ENCODE peak calls at places on chromosomes 6 and 20, in ten cellular contexts. W is cardiac muscle cell; Y is cardiac fibroblast; R is CD8-positive, alpha-beta T cell; A is glutamatergic neuron; J is GM13977; H is psoas muscle; I is neural crest cell; Q is mammary epithelial cell; K is GM06990. M is an unnamed sample.

GRCh38 chr6:107674995-107675738 is 148.9 kb downstream of the SCML4 start:
- DNase-seq in R (peak), K (peak), I (peak), Y (peak), Q (peak), A (peak), W (peak), H (peak), J (peak), M (peak)

GRCh38 chr6:139784222-139784769 is 409.8 kb upstream of the CITED2 start:
- DNase-seq in W (no peak), J (no peak), I (no peak), K (no peak), Q (no peak), Y (peak), A (no peak), R (no peak), H (no peak), M (no peak)

GRCh38 chr6:143741480-143741879 is 63.7 kb downstream of the PHACTR2 start:
- DNase-seq in Q (no peak), H (no peak), I (no peak), Y (no peak), K (no peak), A (no peak), W (no peak), R (no peak), J (no peak), M (no peak)

GRCh38 chr6:41497994-41498393 is 48.2 kb upstream of the FOXP4 start:
- DNase-seq in A (no peak), K (no peak), I (no peak), J (no peak), Y (peak), R (no peak), Q (peak), W (no peak), H (no peak), M (no peak)

GRCh38 chr6:63467247-63467954 is 104.9 kb upstream of the LOC128125822 start:
- DNase-seq in W (no peak), Y (no peak), R (no peak), A (no peak), J (no peak), H (no peak), Q (no peak), I (no peak), K (no peak), M (no peak)

GRCh38 chr6:26187981-26188635 is 100.9 kb downstream of the HFE start:
- DNase-seq in H (peak), A (no peak), J (no peak), R (peak), K (no peak), Q (no peak), I (no peak), W (peak), Y (peak), M (no peak)

GRCh38 chr6:108796875-108797274 is 51.3 kb upstream of the ARMC2 start:
- DNase-seq in I (no peak), H (no peak), A (no peak), J (no peak), Q (no peak), K (no peak), R (no peak), Y (no peak), W (no peak), M (no peak)

GRCh38 chr6:54892831-54893230 is 46.3 kb downstream of the FAM83B start:
- DNase-seq in H (no peak), I (no peak), J (no peak), R (no peak), Q (peak), W (no peak), Y (peak), K (no peak), A (no peak), M (no peak)

GRCh38 chr6:137909533-137909932 is 42.5 kb downstream of the TNFAIP3 start:
- DNase-seq in A (no peak), I (no peak), H (no peak), J (no peak), Q (no peak), R (no peak), W (no peak), Y (no peak), K (no peak), M (no peak)

GRCh38 chr20:14997791-14998190 is 660.4 kb upstream of the FLRT3 start:
- DNase-seq in H (no peak), I (no peak), Y (peak), K (no peak), J (no peak), Q (peak), R (no peak), A (no peak), W (no peak), M (no peak)

GRCh38 chr6:163355471-163355991 is 59.0 kb upstream of the QKI start:
- DNase-seq in A (no peak), Q (peak), W (no peak), K (no peak), J (no peak), H (peak), I (no peak), R (no peak), Y (peak), M (no peak)

GRCh38 chr6:120108061-120108795 is 758.7 kb upstream of the MAN1A1 start:
- DNase-seq in W (no peak), A (no peak), Y (no peak), J (no peak), K (no peak), R (no peak), H (no peak), Q (no peak), I (no peak), M (no peak)

GRCh38 chr6:158358450-158359077 is 46.3 kb downstream of the TULP4 start:
- DNase-seq in H (no peak), Y (no peak), W (no peak), A (no peak), J (no peak), I (no peak), Q (no peak), R (no peak), K (no peak), M (no peak)

GRCh38 chr20:51345601-51346101 is 196.9 kb downstream of the NFATC2 start:
- DNase-seq in Q (peak), W (no peak), A (no peak), Y (peak), I (no peak), J (no peak), H (no peak), R (no peak), K (no peak), M (no peak)

GRCh38 chr6:14881399-14881798 is 364.5 kb upstream of the JARID2 start:
- DNase-seq in W (no peak), R (no peak), J (no peak), K (no peak), I (no peak), H (no peak), Y (peak), A (no peak), Q (peak), M (no peak)

GRCh38 chr6:82818727-82819126 is 246.9 kb downstream of the UBE3D start:
- DNase-seq in R (no peak), J (no peak), I (no peak), A (no peak), H (no peak), W (no peak), Q (peak), Y (peak), K (no peak), M (no peak)

GRCh38 chr20:9374480-9374879 is 139.9 kb upstream of the LAMP5 start:
- DNase-seq in W (no peak), Y (no peak), J (no peak), A (no peak), K (no peak), I (no peak), R (no peak), Q (no peak), H (no peak), M (no peak)

GRCh38 chr6:126180585-126180984 is 159.3 kb upstream of the CENPW start:
- DNase-seq in A (no peak), Q (peak), Y (peak), J (peak), H (no peak), W (no peak), K (no peak), I (no peak), R (no peak), M (no peak)

GRCh38 chr6:89505847-89506246 is 72.9 kb downstream of the ANKRD6 start:
- DNase-seq in Y (no peak), Q (no peak), A (no peak), R (no peak), W (no peak), K (no peak), J (no peak), I (no peak), H (no peak), M (no peak)

GRCh38 chr20:18416478-18416877 is 50.4 kb downstream of the DZANK1 start:
- DNase-seq in A (no peak), R (no peak), J (no peak), W (no peak), Q (no peak), K (no peak), Y (no peak), H (no peak), I (no peak), M (no peak)

GRCh38 chr20:18287546-18287914 is 797 bp upstream of the ZNF133 start:
- DNase-seq in K (no peak), Q (no peak), J (no peak), Y (no peak), R (no peak), A (peak), W (no peak), H (peak), I (no peak), M (no peak)

GRCh38 chr20:2163757-2164156 is 62.1 kb downstream of the STK35 start:
- DNase-seq in H (no peak), R (no peak), J (no peak), Y (no peak), A (peak), W (no peak), K (no peak), Q (no peak), I (no peak), M (no peak)

GRCh38 chr20:4151991-4152695 is 136.8 kb upstream of the RNF24 start:
- DNase-seq in H (no peak), K (no peak), Y (no peak), Q (no peak), A (no peak), I (no peak), W (no peak), J (no peak), R (no peak), M (no peak)

GRCh38 chr6:27867051-27867940 is 44.9 kb downstream of the OR2B2 start:
- DNase-seq in J (peak), Y (peak), K (peak), H (peak), Q (peak), A (peak), R (peak), W (peak), I (peak), M (peak)

GRCh38 chr6:107625264-107625663 is 135.3 kb downstream of the SOBP start:
- DNase-seq in K (no peak), I (no peak), A (no peak), Y (no peak), Q (no peak), H (no peak), J (no peak), R (no peak), W (no peak), M (no peak)

GRCh38 chr20:6566821-6567220 is 200.7 kb upstream of the BMP2 start:
- DNase-seq in R (no peak), Y (peak), J (no peak), H (no peak), K (no peak), I (no peak), Q (peak), A (no peak), W (no peak), M (no peak)

GRCh38 chr6:132648356-132648755 is 10.6 kb downstream of the TAAR1 start:
- DNase-seq in K (peak), I (no peak), W (no peak), A (no peak), Y (peak), H (no peak), Q (peak), J (peak), R (no peak), M (peak)

GRCh38 chr20:4951299-4951698 is 50.0 kb downstream of the SLC23A2 start:
- DNase-seq in K (no peak), A (no peak), W (no peak), Y (peak), H (no peak), J (no peak), R (no peak), I (no peak), Q (peak), M (no peak)

GRCh38 chr20:41245086-41245707 is 72.3 kb downstream of the ZHX3 start:
- DNase-seq in Q (no peak), R (no peak), W (peak), K (peak), Y (peak), A (no peak), J (no peak), I (no peak), H (no peak), M (no peak)

GRCh38 chr6:45574885-45575284 is 197.2 kb upstream of the SUPT3H start:
- DNase-seq in Q (peak), I (no peak), W (no peak), Y (peak), K (no peak), H (no peak), J (no peak), R (no peak), A (no peak), M (no peak)

GRCh38 chr20:59010321-59010994 is 3.4 kb upstream of the CTSZ start:
- DNase-seq in A (no peak), K (no peak), W (no peak), J (no peak), Y (no peak), H (peak), R (no peak), I (no peak), Q (peak), M (no peak)

GRCh38 chr6:36655073-36655847 is 23.3 kb upstream of the CDKN1A start:
- DNase-seq in K (no peak), A (no peak), R (no peak), Y (no peak), Q (no peak), W (no peak), J (no peak), H (no peak), I (no peak), M (no peak)

GRCh38 chr6:149289192-149289741 is 28.2 kb upstream of the TAB2 start:
- DNase-seq in H (no peak), K (no peak), A (no peak), W (no peak), R (no peak), Q (no peak), I (no peak), J (no peak), Y (no peak), M (no peak)

GRCh38 chr6:26432622-26433021 is 7.7 kb upstream of the BTN3A3 start:
- DNase-seq in A (no peak), J (no peak), Y (peak), H (no peak), R (no peak), K (no peak), Q (no peak), W (no peak), I (no peak), M (no peak)

GRCh38 chr6:94065707-94066337 is 646.5 kb upstream of the EPHA7 start:
- DNase-seq in K (no peak), Y (no peak), J (no peak), W (no peak), I (no peak), Q (no peak), R (no peak), H (no peak), A (no peak), M (no peak)

GRCh38 chr20:45039470-45039811 is 61.5 kb downstream of the KCNS1 start:
- DNase-seq in K (no peak), A (no peak), I (no peak), W (no peak), Y (peak), J (no peak), H (no peak), Q (no peak), R (no peak), M (no peak)

GRCh38 chr20:9981834-9982233 is 53.0 kb upstream of the ANKEF1 start:
- DNase-seq in H (no peak), K (no peak), W (no peak), Y (no peak), A (no peak), I (no peak), R (no peak), J (no peak), Q (no peak), M (no peak)

GRCh38 chr6:35048631-35049083 is 92.5 kb downstream of the TCP11 start:
- DNase-seq in J (no peak), Y (peak), I (no peak), R (peak), W (peak), A (peak), Q (no peak), H (peak), K (peak), M (peak)
- TF ChIP-seq CTCF in J (peak), Y (peak), I (peak), R (peak), W (peak), A (no peak), Q (no peak), H (no peak), K (peak), M (peak)

GRCh38 chr6:78831492-78831891 is 35.9 kb upstream of the IRAK1BP1 start:
- DNase-seq in H (no peak), R (no peak), Y (peak), A (no peak), W (peak), K (no peak), J (no peak), Q (no peak), I (no peak), M (no peak)

GRCh38 chr6:78830810-78831209 is 36.5 kb upstream of the IRAK1BP1 start:
- DNase-seq in W (no peak), Y (no peak), K (no peak), A (no peak), H (no peak), R (no peak), J (no peak), I (no peak), Q (no peak), M (no peak)

GRCh38 chr6:78832091-78832808 is 35.1 kb upstream of the IRAK1BP1 start:
- DNase-seq in R (no peak), Q (peak), A (no peak), K (no peak), W (no peak), J (no peak), I (no peak), Y (no peak), H (no peak), M (no peak)

GRCh38 chr6:78836610-78837009 is 30.7 kb upstream of the IRAK1BP1 start:
- DNase-seq in I (no peak), K (no peak), R (no peak), W (no peak), A (no peak), Q (no peak), H (no peak), Y (no peak), J (no peak), M (no peak)

GRCh38 chr6:78835817-78836216 is 31.5 kb upstream of the IRAK1BP1 start:
- DNase-seq in J (no peak), H (no peak), R (no peak), Q (peak), K (no peak), Y (peak), A (no peak), I (no peak), W (no peak), M (no peak)
- TF ChIP-seq CTCF in J (no peak), H (no peak), R (no peak), Q (peak), K (peak), Y (peak), A (no peak), I (peak), W (peak), M (no peak)

DNA sequence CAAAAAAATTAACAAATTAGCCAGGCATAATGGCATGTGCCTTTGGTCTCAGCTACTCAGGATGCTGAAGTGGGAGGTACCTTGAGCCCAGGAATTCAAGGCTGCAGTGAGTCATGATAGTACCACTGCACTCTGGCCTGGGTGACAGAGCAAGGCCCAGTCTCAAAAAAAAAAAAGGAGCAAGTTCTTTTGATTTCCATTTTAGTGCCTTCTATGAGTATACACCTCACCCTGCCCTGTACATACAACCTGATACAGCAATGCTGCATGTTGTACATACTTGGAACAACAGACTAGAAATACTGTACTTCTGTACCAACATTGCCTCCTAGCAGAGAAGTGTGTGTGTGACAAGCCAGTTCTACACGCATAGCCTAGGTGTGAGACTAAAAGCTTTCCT is 97.3 kb upstream of the CARMIL1 start:
- DNase-seq in Q (peak), H (no peak), K (no peak), J (no peak), W (no peak), I (no peak), A (no peak), R (no peak), Y (peak), M (no peak)
- TF ChIP-seq CTCF in Q (no peak), H (no peak), K (no peak), J (no peak), W (no peak), I (no peak), A (no peak), R (no peak), Y (no peak), M (no peak)

GRCh38 chr20:7926767-7927166 is 13.5 kb downstream of the HAO1 start:
- DNase-seq in W (peak), A (no peak), H (no peak), K (no peak), J (no peak), Q (no peak), I (no peak), Y (peak), R (no peak), M (no peak)
- TF ChIP-seq CTCF in W (peak), A (no peak), H (peak), K (peak), J (peak), Q (peak), I (peak), Y (peak), R (no peak), M (no peak)

DNA sequence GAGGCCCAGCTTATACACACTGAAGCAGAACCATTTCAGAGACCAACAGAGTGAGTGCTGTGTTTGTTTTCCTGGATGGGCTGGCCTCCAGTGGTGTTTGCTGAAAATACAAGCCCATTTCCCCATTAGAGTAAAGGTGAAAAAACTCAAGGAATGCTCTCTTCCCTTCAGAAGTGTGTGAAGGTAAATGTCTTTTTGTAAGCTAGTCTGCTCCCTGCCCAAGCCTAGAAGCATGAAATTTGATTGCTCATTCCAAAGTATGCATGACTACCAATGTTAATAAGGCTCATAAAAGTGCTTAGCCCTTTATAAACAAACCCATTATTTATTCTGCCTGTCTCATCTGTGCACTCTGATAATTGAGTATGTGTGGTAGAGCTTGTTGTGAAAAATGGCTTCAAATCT is 59.1 kb downstream of the ADGRF1 start:
- DNase-seq in A (no peak), I (no peak), H (no peak), Q (peak), W (no peak), Y (peak), J (no peak), K (no peak), R (no peak), M (no peak)
- TF ChIP-seq CTCF in A (no peak), I (no peak), H (no peak), Q (peak), W (no peak), Y (no peak), J (no peak), K (no peak), R (no peak), M (no peak)

DNA sequence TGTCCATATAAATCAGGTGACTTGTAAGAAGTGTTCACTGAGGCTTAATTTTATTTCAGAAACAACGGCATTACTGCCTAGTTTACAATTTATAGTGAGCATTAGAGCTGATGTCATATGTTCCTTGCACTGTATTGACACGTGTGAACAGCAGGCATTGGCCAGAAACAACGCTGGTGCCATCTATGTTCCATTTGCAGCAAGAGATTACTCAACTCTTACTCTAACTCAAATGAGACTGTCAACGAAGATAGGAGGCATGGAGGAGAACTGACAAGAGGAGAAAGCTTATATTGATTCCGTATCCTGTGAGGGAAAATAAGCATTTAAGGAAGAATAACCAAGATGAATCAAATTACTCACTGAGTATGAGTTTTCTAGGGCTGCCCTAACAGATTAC is 48.4 kb downstream of the MTFR2 start:
- DNase-seq in J (no peak), R (no peak), I (no peak), Q (no peak), A (no peak), W (no peak), H (no peak), Y (peak), K (no peak), M (no peak)
- TF ChIP-seq CTCF in J (no peak), R (no peak), I (no peak), Q (no peak), A (no peak), W (no peak), H (no peak), Y (no peak), K (no peak), M (no peak)